ENCODE peak calls at places on chromosomes 1 and 21, in six cellular contexts. S is AG10803, W is osteoblast, A is GM12865, R is HFF-Myc, E is neural crest cell. P is an unnamed sample.

GRCh38 chr1:97144527-97144926 is 422.9 kb downstream of the PTBP2 start:
- DNase-seq in E (no peak), A (no peak), S (peak), W (peak), R (no peak), P (peak)

GRCh38 chr1:38699330-38700076 is 160.1 kb downstream of the RRAGC start:
- DNase-seq in W (no peak), A (no peak), E (no peak), R (no peak), S (no peak), P (no peak)

GRCh38 chr1:22319608-22320007 is 132.0 kb upstream of the ZBTB40 start:
- DNase-seq in S (no peak), A (no peak), W (no peak), E (no peak), R (no peak), P (no peak)

GRCh38 chr21:39712976-39713375 is 32.0 kb upstream of the IGSF5 start:
- DNase-seq in W (no peak), R (no peak), S (no peak), A (no peak), E (no peak), P (no peak)

GRCh38 chr21:37087188-37087587 is 14.1 kb downstream of the TTC3 start:
- DNase-seq in A (no peak), W (no peak), E (no peak), R (no peak), S (peak), P (peak)

GRCh38 chr1:206953626-206954025 is 7.4 kb upstream of the PIGR start:
- DNase-seq in S (no peak), E (no peak), R (no peak), W (no peak), A (no peak), P (no peak)

GRCh38 chr21:26783801-26784200 is 61.4 kb downstream of the ADAMTS1 start:
- DNase-seq in W (no peak), E (no peak), R (no peak), A (no peak), S (no peak), P (no peak)

GRCh38 chr21:36792505-36792967 is 93.6 kb downstream of the SIM2 start:
- DNase-seq in S (no peak), W (no peak), E (no peak), A (no peak), R (no peak), P (peak)

GRCh38 chr1:223680188-223680587 is 14.7 kb upstream of the CAPN8 start:
- DNase-seq in E (no peak), A (no peak), R (no peak), S (no peak), W (peak), P (no peak)

GRCh38 chr1:205994342-205994741 is 8.9 kb downstream of the RAB7B start:
- DNase-seq in R (no peak), W (no peak), A (no peak), E (peak), S (no peak), P (no peak)

GRCh38 chr1:90434460-90434859 is 282.6 kb downstream of the BARHL2 start:
- DNase-seq in E (no peak), S (no peak), A (no peak), R (no peak), W (no peak), P (no peak)

GRCh38 chr1:151167116-151167515 is 1.2 kb downstream of the SCNM1 start:
- DNase-seq in W (no peak), S (no peak), E (no peak), A (no peak), R (no peak), P (no peak)

GRCh38 chr1:229716064-229716463 is 90.0 kb downstream of the URB2 start:
- DNase-seq in R (no peak), W (peak), E (no peak), S (no peak), A (no peak), P (peak)

GRCh38 chr1:4045397-4046010 is 145.4 kb upstream of the C1orf174 start:
- DNase-seq in W (no peak), S (no peak), A (no peak), E (no peak), R (no peak), P (no peak)

GRCh38 chr1:218953448-218953847 is 220.2 kb upstream of the LYPLAL1 start:
- DNase-seq in W (no peak), S (no peak), E (no peak), R (no peak), A (no peak), P (no peak)

GRCh38 chr1:20733361-20733975 is 965 bp upstream of the SH2D5 start:
- DNase-seq in W (no peak), A (no peak), R (no peak), S (no peak), E (no peak), P (no peak)

DNA sequence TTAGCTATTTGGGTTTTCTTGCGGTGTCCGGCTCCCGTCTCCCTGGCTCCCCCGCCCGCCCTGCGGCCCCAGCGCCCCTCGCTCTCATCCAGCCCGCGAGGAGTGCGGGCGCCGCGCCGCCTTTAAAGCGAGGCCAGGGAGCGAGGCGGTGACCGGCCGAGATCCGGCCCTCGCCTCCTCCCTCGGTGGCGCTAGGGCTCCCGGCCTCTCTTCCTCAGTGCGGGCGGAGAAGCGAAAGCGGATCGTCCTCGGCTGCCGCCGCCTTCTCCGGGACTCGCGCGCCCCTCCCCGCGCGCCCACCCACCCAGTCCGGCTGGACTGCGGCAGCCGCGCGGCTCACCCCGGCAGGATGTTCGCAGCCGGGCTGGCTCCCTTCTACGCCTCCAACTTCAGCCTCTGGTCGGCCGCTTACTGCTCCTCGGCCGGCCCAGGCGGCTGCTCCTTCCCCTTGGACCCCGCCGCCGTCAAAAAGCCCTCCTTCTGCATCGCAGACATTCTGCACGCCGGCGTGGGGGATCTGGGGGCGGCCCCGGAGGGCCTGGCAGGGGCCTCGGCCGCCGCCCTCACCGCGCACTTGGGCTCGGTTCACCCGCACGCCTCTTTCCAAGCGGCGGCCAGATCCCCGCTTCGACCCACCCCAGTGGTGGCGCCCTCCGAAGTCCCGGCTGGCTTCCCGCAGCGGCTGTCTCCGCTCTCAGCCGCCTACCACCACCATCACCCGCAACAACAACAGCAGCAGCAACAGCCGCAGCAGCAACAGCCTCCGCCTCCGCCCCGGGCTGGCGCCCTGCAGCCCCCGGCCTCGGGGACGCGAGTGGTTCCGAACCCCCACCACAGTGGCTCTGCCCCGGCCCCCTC is 495 bp downstream of the HLX start:
- DNase-seq in E (no peak), S (peak), W (peak), R (no peak), A (peak), P (no peak)
- TF ChIP-seq CTCF in E (no peak), S (no peak), W (peak), R (no peak), A (no peak), P (peak)

GRCh38 chr1:154141240-154141639 is 13.6 kb downstream of the NUP210L start:
- DNase-seq in E (no peak), R (no peak), A (no peak), W (no peak), S (peak), P (no peak)

GRCh38 chr1:154148787-154149186 is 6.1 kb downstream of the NUP210L start:
- DNase-seq in W (no peak), S (no peak), A (peak), E (no peak), R (no peak), P (no peak)

GRCh38 chr1:154142358-154142757 is 12.5 kb downstream of the NUP210L start:
- DNase-seq in S (no peak), E (no peak), A (no peak), W (no peak), R (no peak), P (no peak)

GRCh38 chr1:154151311-154151710 is 3.6 kb downstream of the NUP210L start:
- DNase-seq in W (peak), S (no peak), R (no peak), E (no peak), A (no peak), P (no peak)

DNA sequence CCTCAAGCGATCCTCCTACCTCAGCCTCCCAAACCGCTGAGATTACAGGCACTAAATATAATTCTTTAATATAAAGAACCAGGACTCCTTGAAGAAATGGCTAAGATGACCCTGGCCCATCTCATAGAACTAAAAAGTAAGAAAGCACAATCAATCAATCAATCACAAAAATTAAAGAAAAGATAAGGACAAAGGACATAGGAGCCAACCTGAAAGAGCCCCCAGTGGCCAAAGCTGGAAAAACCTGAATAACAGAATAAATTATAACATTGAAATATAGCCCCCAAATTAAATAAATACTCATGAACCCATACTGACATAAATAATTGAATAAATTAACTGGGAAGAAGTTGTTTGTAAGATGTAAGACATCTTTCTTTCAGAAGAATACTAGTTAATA is 8.9 kb downstream of the NUP210L start:
- DNase-seq in S (no peak), A (no peak), R (no peak), W (no peak), E (no peak), P (no peak)
- TF ChIP-seq CTCF in S (peak), A (peak), R (peak), W (peak), E (peak), P (peak)

GRCh38 chr1:177936016-177936415 is 33.8 kb downstream of the SEC16B start:
- DNase-seq in A (no peak), S (no peak), E (no peak), W (no peak), R (no peak), P (no peak)

GRCh38 chr1:177934461-177934860 is 35.4 kb downstream of the SEC16B start:
- DNase-seq in A (no peak), W (no peak), E (no peak), R (no peak), S (no peak), P (no peak)

GRCh38 chr1:177934927-177935326 is 34.9 kb downstream of the SEC16B start:
- DNase-seq in S (no peak), A (no peak), E (no peak), W (no peak), R (no peak), P (no peak)

GRCh38 chr1:177928194-177928593 is 41.7 kb downstream of the SEC16B start:
- DNase-seq in W (no peak), S (peak), E (no peak), R (no peak), A (no peak), P (peak)

GRCh38 chr1:177932123-177932522 is 37.7 kb downstream of the SEC16B start:
- DNase-seq in A (no peak), R (no peak), W (no peak), E (no peak), S (no peak), P (no peak)
- TF ChIP-seq CTCF in A (no peak), R (no peak), W (no peak), E (no peak), S (no peak), P (no peak)

DNA sequence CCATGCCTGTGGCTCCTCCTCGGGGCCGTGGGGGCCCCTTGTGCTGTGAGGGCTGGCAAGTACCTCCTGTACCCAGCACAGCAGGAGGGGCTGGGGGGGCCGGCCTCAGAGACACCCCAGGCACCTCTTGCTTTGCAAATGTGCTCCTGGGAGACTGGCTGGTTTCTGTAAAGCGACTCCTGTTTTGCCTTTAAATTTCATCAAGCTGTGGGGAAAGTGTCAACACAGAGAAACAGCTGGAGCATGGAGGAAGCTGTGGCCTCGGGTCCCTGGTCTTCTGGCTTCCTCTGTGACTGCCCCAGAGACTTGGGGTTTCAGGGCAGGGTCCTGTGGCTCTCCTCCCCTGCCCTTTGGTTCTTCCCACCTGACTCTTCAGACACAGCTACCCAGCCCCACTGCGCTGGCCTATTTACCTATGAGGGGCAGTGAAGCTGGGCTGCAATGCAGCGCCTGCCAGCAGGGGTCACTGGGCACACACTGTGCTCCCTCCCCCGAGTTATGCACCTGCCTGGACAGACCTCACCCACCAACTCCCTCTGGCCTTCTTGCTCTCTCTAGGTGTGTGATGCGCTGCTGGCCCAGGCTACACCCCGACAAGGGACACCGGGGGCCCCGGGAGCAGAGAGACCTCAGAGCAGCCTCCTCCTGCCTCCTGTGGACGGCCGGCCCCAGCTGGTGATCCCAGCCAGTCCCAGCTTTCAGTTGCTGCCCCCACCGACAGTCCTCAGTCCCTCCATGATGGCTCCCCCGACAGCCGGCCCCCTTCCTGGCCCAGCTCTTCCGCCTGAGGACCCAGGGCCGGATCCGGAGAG is 17.6 kb upstream of the PEX10 start:
- DNase-seq in A (peak), W (peak), E (no peak), S (no peak), R (no peak), P (no peak)
- TF ChIP-seq CTCF in A (peak), W (peak), E (peak), S (peak), R (peak), P (peak)

GRCh38 chr1:113217447-113218208 is 144.6 kb downstream of the LRIG2 start:
- DNase-seq in W (no peak), E (no peak), R (no peak), A (no peak), S (no peak), P (no peak)

GRCh38 chr1:113219828-113220227 is 146.8 kb downstream of the LRIG2 start:
- DNase-seq in E (no peak), S (no peak), A (no peak), W (no peak), R (no peak), P (no peak)

GRCh38 chr1:113216664-113217063 is 143.7 kb downstream of the LRIG2 start:
- DNase-seq in A (no peak), S (no peak), W (no peak), R (no peak), E (no peak), P (no peak)

GRCh38 chr1:113223040-113223439 is 150.0 kb downstream of the LRIG2 start:
- DNase-seq in A (no peak), E (no peak), R (no peak), W (no peak), S (no peak), P (no peak)

GRCh38 chr1:113219377-113219776 is 146.4 kb downstream of the LRIG2 start:
- DNase-seq in A (no peak), E (no peak), W (no peak), S (no peak), R (no peak), P (no peak)
- TF ChIP-seq CTCF in A (peak), E (peak), W (peak), S (peak), R (peak), P (peak)

GRCh38 chr1:55700359-55701130 is 485.4 kb upstream of the USP24 start:
- DNase-seq in R (no peak), E (no peak), S (peak), A (no peak), W (peak), P (no peak)
- TF ChIP-seq CTCF in R (no peak), E (no peak), S (no peak), A (no peak), W (no peak), P (no peak)

DNA sequence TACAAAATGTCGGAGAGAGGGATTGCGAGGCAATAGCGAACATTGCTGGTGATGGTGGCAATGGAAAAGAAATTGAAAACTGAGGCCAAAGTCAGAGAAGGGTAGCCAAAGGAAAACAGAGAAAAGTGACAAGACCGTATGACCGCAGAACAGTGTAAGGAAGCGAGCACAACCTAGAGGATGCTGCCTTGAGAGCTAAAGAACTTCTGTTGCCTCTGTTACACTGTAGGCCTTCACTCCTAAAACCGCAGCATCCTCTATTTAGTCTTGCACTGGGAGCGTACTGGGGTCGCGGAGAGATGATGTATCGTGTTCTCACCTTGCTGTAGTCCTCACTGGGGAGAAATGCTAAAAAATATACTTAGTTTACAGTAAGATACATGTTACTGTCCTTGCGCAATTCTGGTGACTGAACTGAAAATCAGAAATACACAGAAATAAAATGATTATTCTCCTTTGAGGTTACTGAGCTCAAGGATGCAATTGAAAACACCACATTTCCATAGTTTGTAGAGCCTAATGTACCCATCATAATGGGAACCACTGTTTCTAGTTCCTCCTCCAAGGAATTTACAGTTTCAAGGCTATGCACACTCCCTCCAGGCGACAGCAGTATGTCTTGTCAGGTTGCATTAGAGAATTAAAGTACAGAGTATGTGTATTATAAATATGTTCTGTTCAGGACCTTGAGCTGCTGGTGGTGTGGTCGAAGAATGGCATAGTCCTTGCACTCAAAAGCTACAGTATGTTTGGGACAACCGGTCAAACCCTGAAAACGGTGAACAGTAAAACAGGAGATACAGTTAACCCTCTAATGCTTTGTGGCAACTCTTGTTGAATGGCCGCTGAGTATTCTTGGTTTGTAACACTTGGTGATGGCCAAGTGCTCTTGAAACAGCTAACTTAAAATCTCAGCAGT is 1.3 kb downstream of the NEK7 start:
- DNase-seq in R (no peak), S (no peak), E (no peak), W (peak), A (peak), P (peak)
- TF ChIP-seq CTCF in R (no peak), S (no peak), E (no peak), W (no peak), A (no peak), P (no peak)

DNA sequence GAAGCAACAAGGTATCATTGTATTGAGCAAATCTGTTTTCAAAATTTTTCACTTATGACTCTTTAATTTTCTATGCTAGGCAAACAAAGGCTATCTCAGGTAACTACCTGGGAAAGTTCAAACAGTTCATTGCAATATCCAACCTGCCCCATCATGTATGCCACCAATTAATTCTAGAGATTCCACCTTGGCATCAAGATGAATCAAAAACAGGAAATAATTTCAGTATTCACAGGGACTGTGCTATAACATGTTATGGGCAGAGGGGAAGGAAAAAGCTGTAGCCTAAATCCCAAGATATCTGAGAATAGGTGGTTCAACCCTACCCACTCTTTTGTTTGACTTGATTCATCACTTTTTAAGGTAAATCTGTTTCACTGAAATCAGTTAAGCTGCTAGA is 67.5 kb upstream of the SH3GLB1 start:
- DNase-seq in R (no peak), E (no peak), A (no peak), S (no peak), W (no peak), P (no peak)
- TF ChIP-seq CTCF in R (no peak), E (no peak), A (no peak), S (no peak), W (no peak), P (no peak)

P was measured in brain microvascular endothelial cell.